ENCODE peak calls at places on chromosomes 2 and 18, in five cellular contexts. D is pancreas, W is cardiac muscle cell, Z is adrenal gland, S is astrocyte. G is an unnamed sample.

GRCh38 chr2:162435676-162436075 is 91.7 kb downstream of the GCA start:
- DNase-seq in S (peak; percentile 6), Z (no peak), W (no peak), D (no peak), G (no peak)

GRCh38 chr2:177641321-177641720 is 248.7 kb downstream of the AGPS start:
- DNase-seq in S (no peak), W (no peak), Z (no peak), D (no peak), G (no peak)

GRCh38 chr18:63177822-63178525 is 141.6 kb downstream of the BCL2 start:
- DNase-seq in D (no peak), S (no peak), Z (no peak), W (no peak), G (no peak)

GRCh38 chr2:69946351-69947077 is 14.9 kb downstream of the ASPRV1 start:
- DNase-seq in W (no peak), Z (no peak), D (no peak), S (peak; percentile 57), G (peak; percentile 36)

GRCh38 chr18:62348474-62348873 is 23.4 kb downstream of the TNFRSF11A start:
- DNase-seq in W (no peak), Z (no peak), S (no peak), D (no peak), G (no peak)

GRCh38 chr2:62923881-62924280 is 126.7 kb upstream of the OTX1 start:
- DNase-seq in W (no peak), D (no peak), Z (no peak), S (no peak), G (no peak)

GRCh38 chr2:69177063-69177771 is 164.2 kb downstream of the ANTXR1 start:
- DNase-seq in D (no peak), S (peak; percentile 95), Z (peak; percentile 37), W (no peak), G (no peak)

GRCh38 chr2:41941831-41942230 is 106.0 kb upstream of the PKDCC start:
- DNase-seq in W (peak; percentile 48), S (no peak), D (no peak), Z (no peak), G (no peak)

GRCh38 chr2:148552675-148553331 is 91.7 kb upstream of the EPC2 start:
- DNase-seq in D (no peak), S (no peak), Z (no peak), W (no peak), G (no peak)

GRCh38 chr18:24878289-24878688 is 417.9 kb downstream of the HRH4 start:
- DNase-seq in Z (peak; percentile 20), D (no peak), W (peak; percentile 55), S (peak; percentile 13), G (no peak)

GRCh38 chr2:237456200-237456731 is 30.8 kb upstream of the MLPH start:
- DNase-seq in W (no peak), D (no peak), Z (no peak), S (peak; percentile 87), G (no peak)

GRCh38 chr2:97931118-97931850 is 64.5 kb downstream of the TMEM131 start:
- DNase-seq in W (no peak), S (no peak), Z (no peak), D (no peak), G (no peak)

GRCh38 chr2:68466361-68466777 is 725 bp downstream of the FBXO48 start:
- DNase-seq in W (peak; percentile 16), Z (no peak), S (peak; percentile 89), D (no peak), G (peak; percentile 57)

GRCh38 chr2:178843688-178844087 is 36.5 kb upstream of the TTN start:
- DNase-seq in S (no peak), D (no peak), W (no peak), Z (no peak), G (no peak)

GRCh38 chr2:113067681-113068080 is at the start of gene IL1F10:
- DNase-seq in S (no peak), D (no peak), Z (no peak), W (no peak), G (no peak)

GRCh38 chr2:143171817-143172216 is 42.6 kb downstream of the ARHGAP15 start:
- DNase-seq in D (no peak), S (no peak), W (no peak), Z (no peak), G (no peak)

GRCh38 chr2:77007668-77008067 is 514.5 kb downstream of the LRRTM4 start:
- DNase-seq in Z (no peak), W (no peak), D (no peak), S (peak; percentile 12), G (no peak)

GRCh38 chr2:191571163-191571769 is 106.7 kb upstream of the NABP1 start:
- DNase-seq in S (peak; percentile 64), W (no peak), Z (no peak), D (no peak), G (no peak)

GRCh38 chr2:172438741-172439508 is 11.5 kb downstream of the ITGA6 start:
- DNase-seq in S (peak; percentile 42), D (no peak), Z (no peak), W (no peak), G (no peak)

GRCh38 chr2:148103946-148104345 is 83.1 kb downstream of the MBD5 start:
- DNase-seq in D (no peak), S (no peak), W (no peak), Z (no peak), G (no peak)

GRCh38 chr2:149857344-149857743 is 269.8 kb upstream of the MMADHC start:
- DNase-seq in W (no peak), Z (no peak), D (no peak), S (peak; percentile 27), G (no peak)

GRCh38 chr2:168929031-168929430 is 27.9 kb downstream of the G6PC2 start:
- DNase-seq in D (no peak), Z (no peak), W (no peak), S (no peak), G (no peak)

GRCh38 chr18:50444539-50444938 is 69.7 kb downstream of the SKA1 start:
- DNase-seq in W (no peak), S (no peak), D (no peak), Z (no peak), G (no peak)

GRCh38 chr18:45110577-45111506 is 430.2 kb downstream of the SETBP1 start:
- DNase-seq in D (no peak), W (no peak), S (peak; percentile 53), Z (no peak), G (no peak)

GRCh38 chr2:26491563-26492167 is 13.7 kb upstream of the OTOF start:
- DNase-seq in Z (no peak), S (peak; percentile 20), D (peak; percentile 54), W (no peak), G (no peak)

GRCh38 chr2:64204006-64204632 is 59.9 kb upstream of the PELI1 start:
- DNase-seq in W (no peak), Z (no peak), S (peak; percentile 27), D (no peak), G (peak; percentile 32)

GRCh38 chr18:13318644-13319501 is 100.3 kb downstream of the LDLRAD4 start:
- DNase-seq in Z (no peak), W (no peak), D (no peak), S (no peak), G (no peak)

GRCh38 chr18:13823707-13824395 is at the start of gene MC5R:
- DNase-seq in S (peak; percentile 4), D (peak; percentile 64), W (peak; percentile 84), Z (peak; percentile 68), G (peak; percentile 31)

GRCh38 chr2:25328152-25329085 is 13.3 kb downstream of the DNMT3A start:
- DNase-seq in W (no peak), S (no peak), Z (no peak), D (no peak), G (no peak)

GRCh38 chr2:64649626-64650025 is 4.1 kb downstream of the SERTAD2 start:
- DNase-seq in S (no peak), D (peak; percentile 39), W (peak; percentile 68), Z (no peak), G (no peak)

GRCh38 chr18:7617738-7618422 is 50.8 kb downstream of the PTPRM start:
- DNase-seq in Z (no peak), S (peak; percentile 97), W (peak; percentile 67), D (peak; percentile 26), G (no peak)

GRCh38 chr18:7616661-7617060 is 49.5 kb downstream of the PTPRM start:
- DNase-seq in Z (no peak), D (peak; percentile 30), W (peak; percentile 28), S (peak; percentile 38), G (no peak)

GRCh38 chr18:7615840-7616239 is 48.7 kb downstream of the PTPRM start:
- DNase-seq in W (no peak), D (no peak), Z (no peak), S (no peak), G (no peak)

GRCh38 chr18:7619676-7620075 is 52.6 kb downstream of the PTPRM start:
- DNase-seq in S (no peak), Z (no peak), W (no peak), D (no peak), G (no peak)

DNA sequence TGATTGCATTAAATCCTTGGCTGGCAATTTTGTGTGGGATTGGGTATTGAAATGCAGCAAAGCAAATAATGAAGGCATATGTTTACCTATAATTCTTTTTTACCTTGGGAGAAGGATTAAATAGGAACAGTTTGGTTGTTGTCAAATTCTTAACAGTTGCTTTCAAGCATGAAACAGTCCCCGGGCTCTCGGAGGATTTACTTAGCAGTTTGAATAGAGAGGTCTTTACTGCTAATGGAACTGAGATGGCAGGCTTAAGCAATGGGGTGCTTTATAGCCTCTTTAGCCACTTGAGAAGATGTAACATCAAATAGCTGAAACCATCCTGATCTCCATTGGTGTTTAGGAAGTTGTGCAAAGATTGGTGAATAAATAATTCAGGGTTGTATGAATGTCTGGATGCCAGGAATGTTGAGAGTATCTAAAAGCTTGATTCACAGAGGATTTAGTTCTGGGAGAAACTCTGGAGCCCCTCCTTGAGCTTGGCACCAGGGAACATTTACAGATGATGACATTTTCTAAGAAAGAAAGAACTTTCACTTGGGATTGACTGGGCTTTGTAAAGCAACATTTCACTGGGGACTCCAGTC is 51.8 kb downstream of the PTPRM start:
- DNase-seq in W (no peak), Z (no peak), D (no peak), S (peak; percentile 34), G (no peak)
- H3K27ac ChIP-seq in W (no peak overlapping the region), Z (no peak overlapping the region), D (no peak overlapping the region), S (peak overlapping the region; percentile 81), G (no peak overlapping the region)

GRCh38 chr18:55509631-55510372 is 78.2 kb downstream of the TCF4 start:
- DNase-seq in Z (no peak), S (peak; percentile 98), D (no peak), W (peak; percentile 21), G (no peak)
- H3K4me3 ChIP-seq in Z (peak overlapping the region; percentile 58), S (peak overlapping the region; percentile 50), D (no peak overlapping the region), W (no peak overlapping the region), G (no peak overlapping the region)

GRCh38 chr2:66121946-66122345 is 313.0 kb upstream of the MEIS1 start:
- DNase-seq in Z (no peak), S (no peak), W (no peak), D (no peak), G (no peak)
- H3K4me1 ChIP-seq in Z (no peaks in the 10 kb centered on the region), S (no peaks in the 10 kb centered on the region), W (no peaks in the 10 kb centered on the region), D (no peaks in the 10 kb centered on the region), G (no peaks in the 10 kb centered on the region)

DNA sequence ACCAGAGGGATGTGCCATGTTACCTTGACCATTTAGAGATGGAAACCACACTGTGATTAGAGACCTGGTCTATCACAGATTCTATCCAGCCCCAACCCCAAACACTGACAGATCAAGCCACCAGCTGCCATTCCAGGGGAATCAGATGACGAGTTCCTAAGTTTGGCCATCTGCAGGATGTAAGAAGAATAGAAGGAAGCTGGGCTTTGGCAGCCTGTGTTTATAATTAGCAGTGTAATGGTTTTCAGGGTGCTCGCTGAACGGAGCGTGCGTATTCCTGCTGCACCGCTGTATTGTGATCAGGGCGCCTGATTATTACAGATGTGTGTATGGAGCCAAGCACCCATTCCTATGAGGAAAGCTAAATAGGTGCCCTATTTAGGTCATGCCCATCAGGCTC is 138.1 kb downstream of the LRRC30 start:
- DNase-seq in S (no peak), D (no peak), Z (no peak), W (no peak), G (no peak)
- H3K27ac ChIP-seq in S (no peak overlapping the region), D (no peak overlapping the region), Z (no peak overlapping the region), W (no peak overlapping the region), G (no peak overlapping the region)